ENCODE peak calls at places on chromosomes 11 and 22, in four cellular contexts. W, N, A and E are unnamed samples.

GRCh38 chr11:126843096-126843495 is 157.5 kb downstream of the KIRREL3 start:
- DNase-seq in W (no peak), N (no peak), A (no peak), E (no peak)

GRCh38 chr11:120243221-120243620 is 3.3 kb downstream of the POU2F3 start:
- DNase-seq in W (no peak), N (no peak), A (no peak), E (no peak)

GRCh38 chr11:94815705-94816344 is 47.7 kb downstream of the AMOTL1 start:
- DNase-seq in W (no peak), N (no peak), A (no peak), E (no peak)

GRCh38 chr22:29224121-29224858 is 18.6 kb downstream of the EMID1 start:
- DNase-seq in W (no peak), N (no peak), A (no peak), E (no peak)

GRCh38 chr22:20552913-20553401 is 45.5 kb downstream of the MED15 start:
- DNase-seq in W (no peak), N (no peak), A (no peak), E (no peak)

GRCh38 chr22:22682807-22683667 is 38.6 kb downstream of the GGTLC2 start:
- DNase-seq in W (no peak), N (no peak), A (no peak), E (no peak)

GRCh38 chr11:31340903-31341572 is 28.5 kb downstream of the DCDC1 start:
- DNase-seq in W (peak; percentile 17), N (peak; percentile 47), A (no peak), E (no peak)

GRCh38 chr22:46777609-46777970 is 15.1 kb downstream of the TBC1D22A start:
- DNase-seq in W (peak; percentile 81), N (no peak), A (no peak), E (peak; percentile 82)

GRCh38 chr11:70174846-70175764 is 28.0 kb upstream of the FADD start:
- DNase-seq in W (no peak), N (no peak), A (no peak), E (no peak)

GRCh38 chr11:18235935-18236334 is 667 bp downstream of the SAA4 start:
- DNase-seq in W (no peak), N (no peak), A (no peak), E (no peak)

GRCh38 chr22:20214853-20215252 is 53.3 kb downstream of the RTN4R start:
- DNase-seq in W (no peak), N (no peak), A (no peak), E (no peak)

GRCh38 chr11:120556841-120557240 is 45.3 kb downstream of the GRIK4 start:
- DNase-seq in W (no peak), N (no peak), A (no peak), E (no peak)

GRCh38 chr11:3827434-3828186 is 13.1 kb downstream of the RHOG start:
- DNase-seq in W (no peak), N (no peak), A (no peak), E (no peak)

GRCh38 chr11:134950692-134951304 is 538.8 kb upstream of the B3GAT1 start:
- DNase-seq in W (no peak), N (no peak), A (no peak), E (no peak)

GRCh38 chr11:15926071-15926470 is 430.3 kb downstream of the SOX6 start:
- DNase-seq in W (no peak), N (no peak), A (no peak), E (no peak)

GRCh38 chr11:27770576-27770975 is 70.3 kb upstream of the BDNF start:
- DNase-seq in W (no peak), N (no peak), A (no peak), E (no peak)

GRCh38 chr11:111730871-111731591 is 35.2 kb downstream of the PPP2R1B start:
- DNase-seq in W (no peak), N (peak; percentile 38), A (no peak), E (no peak)

GRCh38 chr11:36086366-36086765 is 142.5 kb downstream of the LDLRAD3 start:
- DNase-seq in W (no peak), N (no peak), A (no peak), E (no peak)

GRCh38 chr11:85951428-85952107 is 96.4 kb downstream of the CCDC83 start:
- DNase-seq in W (no peak), N (no peak), A (no peak), E (no peak)

GRCh38 chr11:797300-798092 is 585 bp downstream of the SLC25A22 start:
- DNase-seq in W (peak; percentile 87), N (peak; percentile 71), A (peak; percentile 78), E (peak; percentile 87)